ENCODE peak calls at places on chromosomes 1 and 21, in ten cellular contexts. J is ovary, P is Peyer's patch, I is IMR-90, U is uterus, D is tibial nerve, V is spleen, A is HepG2, K is breast epithelium, W is stomach. X is an unnamed sample.

GRCh38 chr1:6009120-6010040 is 17.2 kb upstream of the NPHP4 start:
- DNase-seq in D (no peak), J (no peak), U (no peak), A (peak; percentile 48), I (no peak), V (peak; percentile 66), K (no peak), P (no peak), W (no peak), X (no peak)

GRCh38 chr1:215845224-215845902 is 278.3 kb downstream of the KCTD3 start:
- DNase-seq in A (no peak), I (peak; percentile 92), K (no peak), J (no peak), D (no peak), P (no peak), U (no peak), V (no peak), W (no peak), X (no peak)

GRCh38 chr1:221794079-221794670 is 52.3 kb upstream of the DUSP10 start:
- DNase-seq in D (no peak), J (no peak), W (no peak), U (no peak), V (no peak), K (no peak), I (peak; percentile 77), A (no peak), P (no peak), X (no peak)

GRCh38 chr21:40667964-40668363 is 179.0 kb downstream of the DSCAM start:
- DNase-seq in J (no peak), W (no peak), K (no peak), I (no peak), A (no peak), V (no peak), P (no peak), U (no peak), D (no peak), X (no peak)

GRCh38 chr21:36125513-36126121 is 9.3 kb upstream of the CBR3 start:
- DNase-seq in U (peak; percentile 59), I (peak; percentile 70), W (peak; percentile 71), D (peak; percentile 41), V (no peak), A (peak; percentile 32), J (peak; percentile 64), K (no peak), P (peak; percentile 63), X (no peak)

GRCh38 chr1:241672301-241672700 is 20.2 kb downstream of the WDR64 start:
- DNase-seq in P (no peak), U (no peak), V (no peak), J (no peak), K (no peak), I (no peak), W (no peak), D (no peak), A (peak; percentile 65), X (no peak)

GRCh38 chr1:238658766-238659165 is 727.6 kb upstream of the CHRM3 start:
- DNase-seq in J (no peak), V (no peak), K (no peak), A (no peak), U (no peak), P (no peak), W (no peak), D (no peak), I (peak; percentile 74), X (no peak)

GRCh38 chr1:21841852-21842466 is 29.9 kb downstream of the LDLRAD2 start:
- DNase-seq in D (no peak), K (no peak), U (no peak), J (no peak), V (no peak), A (no peak), I (no peak), W (no peak), P (no peak), X (no peak)

GRCh38 chr1:30512253-30512921 is 211.0 kb downstream of the MATN1 start:
- DNase-seq in P (no peak), I (no peak), D (no peak), W (peak; percentile 20), J (no peak), A (no peak), V (no peak), U (no peak), K (no peak), X (no peak)

GRCh38 chr1:32863516-32864245 is 7.0 kb downstream of the FNDC5 start:
- DNase-seq in J (no peak), V (no peak), A (no peak), D (no peak), P (no peak), I (no peak), K (no peak), W (no peak), U (no peak), X (no peak)

GRCh38 chr1:244447552-244447951 is 4.2 kb downstream of the ADSS2 start:
- DNase-seq in A (no peak), K (no peak), W (no peak), P (no peak), I (no peak), V (no peak), U (no peak), D (no peak), J (no peak), X (no peak)
- H3K27me3 ChIP-seq in A (no peaks in the 10 kb centered on the region), K (no peaks in the 10 kb centered on the region), W (no peaks in the 10 kb centered on the region), P (no peaks in the 10 kb centered on the region), I (no peaks in the 10 kb centered on the region), V (no peaks in the 10 kb centered on the region), U (no peaks in the 10 kb centered on the region), D (no peaks in the 10 kb centered on the region), J (no peaks in the 10 kb centered on the region), X (no peaks in the 10 kb centered on the region)

GRCh38 chr1:212479188-212479587 is 46.5 kb downstream of the NENF start:
- DNase-seq in K (peak; percentile 30), I (no peak), V (no peak), J (no peak), U (no peak), W (no peak), A (no peak), P (no peak), D (no peak), X (no peak)

GRCh38 chr1:212482006-212482351 is 49.3 kb downstream of the NENF start:
- DNase-seq in W (no peak), P (no peak), D (no peak), J (no peak), A (no peak), K (no peak), V (no peak), U (no peak), I (peak; percentile 26), X (no peak)

GRCh38 chr1:212482352-212483153 is 49.8 kb downstream of the NENF start:
- DNase-seq in K (no peak), W (no peak), A (no peak), D (no peak), J (no peak), V (no peak), P (no peak), U (no peak), I (peak; percentile 51), X (no peak)

GRCh38 chr1:212483154-212483505 is 50.4 kb downstream of the NENF start:
- DNase-seq in W (no peak), J (no peak), K (no peak), U (no peak), D (no peak), A (no peak), P (no peak), V (no peak), I (no peak), X (no peak)

GRCh38 chr1:212481438-212481767 is 48.7 kb downstream of the NENF start:
- DNase-seq in P (no peak), I (no peak), K (no peak), D (no peak), U (no peak), V (no peak), J (no peak), W (no peak), A (no peak), X (no peak)
- H3K27ac ChIP-seq in P (no peak overlapping the region), I (no peak overlapping the region), K (no peak overlapping the region), D (no peak overlapping the region), U (no peak overlapping the region), V (no peak overlapping the region), J (no peak overlapping the region), W (no peak overlapping the region), A (no peak overlapping the region), X (no peak overlapping the region)

GRCh38 chr1:65001238-65001792 is 35.0 kb upstream of the JAK1 start:
- DNase-seq in U (peak; percentile 76), D (peak; percentile 43), V (peak; percentile 93), A (no peak), I (peak; percentile 68), P (peak; percentile 77), W (peak; percentile 55), J (peak; percentile 68), K (no peak), X (peak; percentile 58)
- TF ChIP-seq POLR2A in U (peak; percentile 37), D (peak; percentile 30), V (no peak), A (no peak), I (no peak), P (no peak), W (no peak), J (no peak), K (no peak), X (peak; percentile 43)

GRCh38 chr1:3685229-3685628 is 32.9 kb downstream of the TP73 start:
- DNase-seq in I (no peak), V (no peak), J (no peak), A (no peak), U (no peak), W (no peak), P (no peak), D (no peak), K (no peak), X (no peak)
- H3K27me3 ChIP-seq in I (peaks cover 27% of the 10 kb centered on the region), V (peaks cover 19% of the 10 kb centered on the region), J (no peaks in the 10 kb centered on the region), A (no peaks in the 10 kb centered on the region), U (no peaks in the 10 kb centered on the region), W (peaks cover 76% of the 10 kb centered on the region), P (no peaks in the 10 kb centered on the region), D (peaks cover 41% of the 10 kb centered on the region), K (no peaks in the 10 kb centered on the region), X (no peaks in the 10 kb centered on the region)